ENCODE peak calls at places on chromosomes 4 and X, in five cellular contexts. F is transverse colon; V is brain microvascular endothelial cell; R is CD4-positive, CD25-positive, alpha-beta regulatory T cell; M is fibroblast of villous mesenchyme. P is an unnamed sample.

GRCh38 chrX:10106801-10107200 is 50.0 kb upstream of the CLCN4 start:
- DNase-seq in F (peak), V (no peak), R (peak), M (peak), P (no peak)

GRCh38 chrX:3713225-3713936 is at the start of gene PRKX:
- DNase-seq in F (peak), V (peak), R (peak), M (peak), P (no peak)

GRCh38 chr4:136357556-136357955 is 1174.7 kb downstream of the PCDH18 start:
- DNase-seq in F (no peak), V (no peak), R (no peak), M (no peak), P (no peak)

GRCh38 chrX:19793471-19793870 is 93.9 kb downstream of the SH3KBP1 start:
- DNase-seq in F (no peak), V (no peak), R (no peak), M (no peak), P (no peak)

GRCh38 chr4:165355900-165356300 is 22.9 kb upstream of the CPE start:
- DNase-seq in F (no peak), V (peak), R (peak), M (peak), P (no peak)

GRCh38 chr4:142248946-142249345 is 597.2 kb downstream of the INPP4B start:
- DNase-seq in F (no peak), V (peak), R (no peak), M (peak), P (peak)

GRCh38 chrX:68433155-68433980 is at the start of gene OPHN1:
- DNase-seq in F (peak), V (peak), R (no peak), M (peak), P (no peak)

GRCh38 chrX:78624884-78625283 is 34.2 kb downstream of the RTL3 start:
- DNase-seq in F (no peak), V (no peak), R (no peak), M (peak), P (no peak)

GRCh38 chrX:148928803-148929202 is 428.4 kb downstream of the AFF2 start:
- DNase-seq in F (no peak), V (peak), R (no peak), M (no peak), P (no peak)

GRCh38 chrX:22800806-22801205 is 199.0 kb upstream of the DDX53 start:
- DNase-seq in F (no peak), V (no peak), R (no peak), M (peak), P (no peak)

GRCh38 chrX:49165901-49166881 is 3.6 kb downstream of the MAGIX start:
- DNase-seq in F (peak), V (peak), R (peak), M (peak), P (no peak)

GRCh38 chrX:23854122-23854521 is 53.6 kb downstream of the APOO start:
- DNase-seq in F (no peak), V (no peak), R (no peak), M (no peak), P (no peak)

GRCh38 chrX:143934542-143934941 is 50.7 kb downstream of the UBE2NL start:
- DNase-seq in F (no peak), V (no peak), R (no peak), M (peak), P (peak)

DNA sequence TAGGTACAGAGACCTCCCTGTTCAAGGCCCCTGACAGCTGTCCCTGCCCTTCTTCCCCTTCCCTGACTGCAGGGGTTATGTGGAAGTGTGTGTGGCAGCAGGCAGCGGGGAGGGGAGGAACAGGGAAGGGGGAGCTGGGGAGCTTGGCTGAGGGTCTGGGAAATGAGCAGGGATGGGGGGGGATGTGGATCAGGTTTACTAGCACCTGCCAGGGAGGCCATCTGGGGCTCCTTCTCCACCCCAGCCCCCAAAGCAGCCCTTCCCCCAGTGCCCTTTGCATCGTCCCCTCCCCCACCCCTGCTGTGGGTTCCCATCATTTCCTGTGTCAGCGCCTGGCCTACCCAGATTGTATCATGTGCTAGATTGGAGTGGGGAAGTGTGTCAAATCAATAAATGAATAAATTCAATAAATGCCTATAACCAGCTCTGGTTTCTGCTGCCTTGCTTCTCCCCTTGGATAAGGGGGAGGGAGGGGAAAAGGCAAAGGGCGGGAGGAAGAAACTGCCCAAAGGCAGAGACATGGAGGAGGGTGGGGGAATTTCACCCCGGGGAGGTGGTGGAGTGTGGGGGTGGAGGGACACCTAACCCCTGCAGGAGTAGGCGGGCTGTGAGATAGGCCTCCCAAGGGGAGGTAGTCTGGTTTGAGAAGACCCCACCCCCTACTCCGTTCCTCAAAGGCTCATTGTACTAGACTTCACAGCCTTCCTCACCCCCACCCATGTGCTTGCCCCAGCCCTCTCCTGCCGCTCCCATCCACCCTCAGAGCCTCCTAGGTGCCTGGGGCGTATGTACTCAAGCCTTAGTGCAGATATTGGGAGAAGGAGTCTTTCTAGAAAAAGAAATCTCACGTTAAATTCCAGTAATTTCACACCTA is 3.2 kb downstream of the CXorf65 start:
- DNase-seq in F (peak), V (no peak), R (peak), M (no peak), P (no peak)
- H3K4me3 ChIP-seq in F (no peak), V (no peak), R (peak), M (no peak), P (no peak)

GRCh38 chr4:87390931-87391782 is at the start of gene HSD17B11:
- DNase-seq in F (peak), V (peak), R (peak), M (peak), P (peak)

GRCh38 chr4:87391783-87392054 is 731 bp upstream of the HSD17B11 start:
- DNase-seq in F (no peak), V (no peak), R (no peak), M (no peak), P (no peak)

GRCh38 chr4:87392183-87392582 is 1.2 kb upstream of the HSD17B11 start:
- DNase-seq in F (no peak), V (no peak), R (no peak), M (no peak), P (no peak)

GRCh38 chr4:87382931-87383330 is 8.1 kb downstream of the HSD17B11 start:
- DNase-seq in F (no peak), V (no peak), R (no peak), M (no peak), P (no peak)

DNA sequence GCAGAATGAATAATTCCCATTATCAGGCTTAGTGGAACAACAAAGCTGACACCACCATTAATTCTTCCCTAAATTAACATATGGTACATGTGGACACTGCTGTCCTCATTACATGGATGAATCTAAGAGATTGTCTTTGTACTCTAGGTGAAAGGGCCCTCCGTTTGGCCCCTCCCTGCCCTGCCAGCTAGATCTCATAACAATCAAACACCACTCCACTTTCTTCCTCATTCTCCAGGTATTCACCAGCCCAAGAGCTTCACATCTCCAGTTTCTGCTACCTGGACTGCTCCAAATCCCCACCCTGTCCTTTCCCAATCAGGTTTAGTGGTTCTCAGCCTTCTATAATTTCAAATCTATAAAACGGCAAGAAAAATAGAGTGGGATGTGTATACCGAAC is 3.8 kb downstream of the HSD17B11 start:
- DNase-seq in F (peak), V (no peak), R (no peak), M (no peak), P (no peak)
- H3K4me3 ChIP-seq in F (peak), V (no peak), R (peak), M (no peak), P (no peak)

DNA sequence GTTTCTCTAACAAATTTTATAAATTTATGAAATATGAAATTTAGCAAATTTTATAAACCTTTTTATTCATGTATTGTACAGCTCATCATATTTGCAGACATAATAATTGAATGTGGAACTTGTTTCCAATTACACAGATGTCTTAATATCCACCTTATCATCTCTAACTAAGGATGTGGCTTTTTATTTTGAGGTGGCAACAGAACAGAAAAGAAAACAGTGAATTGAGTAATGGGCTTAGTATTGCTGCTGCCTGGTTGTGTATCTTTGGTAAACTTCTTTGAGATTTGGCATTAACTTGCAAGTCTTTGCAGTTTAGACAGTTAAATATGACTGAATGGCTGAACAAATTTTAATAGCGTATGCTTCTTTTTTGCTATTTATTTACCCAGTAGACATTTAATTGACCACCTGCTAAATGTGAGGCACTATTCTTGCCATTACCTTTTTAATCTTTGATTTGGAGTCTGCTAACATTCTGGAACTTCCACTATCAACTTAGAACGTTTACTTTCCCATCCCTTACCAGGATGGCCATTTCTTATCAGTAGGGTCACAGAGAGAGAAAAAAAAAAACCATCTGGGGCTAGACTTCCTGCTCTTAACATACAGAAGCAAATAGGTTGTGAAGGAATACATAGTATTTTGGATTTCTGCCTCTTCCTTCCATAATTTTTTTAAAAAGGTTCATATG is 44.8 kb downstream of the CLCN3 start:
- DNase-seq in F (no peak), V (no peak), R (peak), M (no peak), P (no peak)
- H3K4me3 ChIP-seq in F (no peak), V (no peak), R (no peak), M (no peak), P (no peak)

GRCh38 chr4:83828601-83829000 is 292.7 kb downstream of the GPAT3 start:
- DNase-seq in F (no peak), V (no peak), R (no peak), M (peak), P (no peak)
- H3K4me3 ChIP-seq in F (no peak), V (no peak), R (no peak), M (no peak), P (no peak)

DNA sequence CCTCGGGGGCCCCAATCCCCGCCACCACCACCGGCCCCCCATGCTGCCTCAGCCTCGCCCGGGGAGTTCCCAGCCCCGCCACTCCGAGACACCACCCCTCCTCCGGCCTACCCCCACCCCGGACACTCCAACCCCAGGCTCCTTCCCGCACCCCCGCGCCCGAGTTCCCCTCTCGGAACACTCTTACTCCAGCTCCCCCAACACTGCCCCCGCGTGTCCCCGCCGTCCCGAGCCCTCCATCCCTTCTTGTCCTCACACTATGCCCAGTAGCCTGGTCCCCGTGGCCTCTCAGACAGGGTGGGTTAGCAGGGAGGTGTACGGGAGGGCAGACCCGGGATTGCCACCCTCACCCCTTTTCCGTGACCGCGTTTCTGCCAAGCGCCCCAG is 276.1 kb downstream of the BCOR start:
- DNase-seq in F (no peak), V (no peak), R (no peak), M (no peak), P (no peak)
- H3K4me3 ChIP-seq in F (peak), V (peak), R (no peak), M (peak), P (peak)

GRCh38 chr4:128351502-128351901 is 63.9 kb upstream of the PGRMC2 start:
- DNase-seq in F (no peak), V (no peak), R (no peak), M (no peak), P (no peak)

GRCh38 chr4:128350449-128351045 is 62.9 kb upstream of the PGRMC2 start:
- DNase-seq in F (no peak), V (no peak), R (no peak), M (no peak), P (no peak)

GRCh38 chr4:128354205-128354821 is 66.7 kb upstream of the PGRMC2 start:
- DNase-seq in F (peak), V (peak), R (no peak), M (peak), P (peak)

GRCh38 chr4:128355301-128355700 is 67.7 kb upstream of the PGRMC2 start:
- DNase-seq in F (no peak), V (no peak), R (no peak), M (no peak), P (no peak)

DNA sequence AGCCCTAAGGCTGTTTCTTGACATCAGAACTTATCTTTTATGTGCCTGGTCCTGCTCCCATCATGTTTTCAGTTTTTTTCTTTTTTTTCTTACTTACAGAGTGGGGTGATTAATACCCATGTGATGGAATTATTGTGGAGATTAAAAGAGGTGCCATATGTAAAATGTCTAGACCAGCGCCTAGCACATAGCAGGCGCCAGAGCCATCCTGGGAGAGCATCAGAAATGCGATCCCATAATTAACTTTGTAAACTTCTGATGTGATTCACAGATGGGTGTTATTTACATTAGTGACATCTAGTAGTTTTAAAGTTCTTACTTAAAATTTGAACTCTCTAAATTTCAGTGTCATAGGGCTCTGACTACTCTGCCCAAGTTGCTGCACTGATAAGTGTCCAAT is 66.2 kb upstream of the PGRMC2 start:
- DNase-seq in F (no peak), V (no peak), R (no peak), M (peak), P (no peak)
- H3K4me3 ChIP-seq in F (no peak), V (no peak), R (no peak), M (no peak), P (no peak)